ENCODE peak calls at places on chromosome 2, in nine cellular contexts. W is left cardiac atrium; V is ascending aorta; T is MV-4-11; L is NCI-H1105; C is progenitor cell of endocrine pancreas; E is GM12891; M is glutamatergic neuron; N is stimulated activated CD4-positive, alpha-beta T cell treated with anti-CD3 and anti-CD28 coated beads, TNF-alpha, amount 100 ng/mL, for 48 hours. F is an unnamed sample.

GRCh38 chr2:209688388-209688787 is 83.2 kb upstream of the UNC80 start:
- DNase-seq in T (no peak), W (no peak), E (no peak), L (peak; percentile 29), M (no peak), V (no peak), N (no peak), C (no peak), F (no peak)

GRCh38 chr2:105617631-105618350 is 126.9 kb upstream of the NCK2 start:
- DNase-seq in L (no peak), E (no peak), N (no peak), C (no peak), W (no peak), M (no peak), T (no peak), V (no peak), F (no peak)

GRCh38 chr2:75047189-75047812 is 88.9 kb downstream of the POLE4 start:
- DNase-seq in V (no peak), M (no peak), C (no peak), T (no peak), N (no peak), E (no peak), L (no peak), W (no peak), F (no peak)

GRCh38 chr2:5915926-5916325 is 223.7 kb downstream of the SOX11 start:
- DNase-seq in N (no peak), L (peak; percentile 3), W (no peak), E (no peak), C (no peak), M (peak; percentile 71), T (no peak), V (no peak), F (no peak)

GRCh38 chr2:150063950-150064549 is 423.4 kb downstream of the RND3 start:
- DNase-seq in N (no peak), L (no peak), W (no peak), E (no peak), T (no peak), V (no peak), C (no peak), M (no peak), F (no peak)

GRCh38 chr2:238954841-238955521 is 107.1 kb downstream of the TWIST2 start:
- DNase-seq in N (no peak), L (no peak), E (no peak), T (no peak), M (no peak), V (no peak), C (no peak), W (no peak), F (no peak)

GRCh38 chr2:71494523-71495155 is 41.3 kb downstream of the DYSF start:
- DNase-seq in M (no peak), L (no peak), C (no peak), T (no peak), W (no peak), E (no peak), N (no peak), V (no peak), F (no peak)

GRCh38 chr2:58180635-58181034 is 60.5 kb downstream of the FANCL start:
- DNase-seq in T (no peak), E (no peak), W (no peak), V (no peak), N (no peak), M (no peak), L (no peak), C (no peak), F (no peak)

GRCh38 chr2:187338679-187339121 is 109.4 kb downstream of the CALCRL start:
- DNase-seq in C (no peak), W (peak; percentile 16), V (no peak), T (no peak), M (peak; percentile 12), N (no peak), E (no peak), L (no peak), F (no peak)

GRCh38 chr2:234691968-234692955 is 195.4 kb upstream of the ARL4C start:
- DNase-seq in V (no peak), E (no peak), W (no peak), T (no peak), L (peak; percentile 26), M (no peak), N (no peak), C (no peak), F (no peak)

GRCh38 chr2:15615310-15615920 is 23.7 kb downstream of the DDX1 start:
- DNase-seq in E (no peak), L (no peak), T (no peak), V (no peak), W (no peak), M (no peak), C (no peak), N (no peak), F (no peak)

GRCh38 chr2:14633031-14633430 is 514 bp downstream of the LRATD1 start:
- DNase-seq in L (no peak), V (no peak), C (no peak), M (no peak), T (no peak), E (no peak), N (no peak), W (no peak), F (no peak)

GRCh38 chr2:68431316-68431972 is 35.6 kb downstream of the FBXO48 start:
- DNase-seq in V (no peak), N (no peak), L (no peak), T (no peak), M (no peak), C (no peak), W (no peak), E (no peak), F (no peak)

GRCh38 chr2:36965751-36966369 is 476 bp downstream of the STRN start:
- DNase-seq in W (no peak), T (no peak), E (peak; percentile 24), N (no peak), L (peak; percentile 40), V (no peak), C (peak; percentile 58), M (peak; percentile 71), F (peak; percentile 8)

GRCh38 chr2:147469471-147469870 is 375.4 kb upstream of the ACVR2A start:
- DNase-seq in T (no peak), C (no peak), V (no peak), W (no peak), N (no peak), E (no peak), L (no peak), M (no peak), F (no peak)

GRCh38 chr2:241540391-241540765 is 18.2 kb upstream of the BOK start:
- DNase-seq in V (peak; percentile 67), E (no peak), T (no peak), C (no peak), L (no peak), W (no peak), M (no peak), N (no peak), F (no peak)

GRCh38 chr2:209269024-209269423 is 154.8 kb upstream of the MAP2 start:
- DNase-seq in T (no peak), V (no peak), C (no peak), E (no peak), W (no peak), L (no peak), M (no peak), N (no peak), F (no peak)

GRCh38 chr2:47569658-47570398 is 166.9 kb downstream of the MSH2 start:
- DNase-seq in M (peak; percentile 47), C (peak; percentile 33), E (peak; percentile 60), L (no peak), T (no peak), V (no peak), N (no peak), W (no peak), F (no peak)

GRCh38 chr2:212408524-212408923 is 130.1 kb downstream of the ERBB4 start:
- DNase-seq in M (no peak), E (no peak), V (no peak), L (no peak), C (no peak), N (no peak), W (no peak), T (no peak), F (no peak)

GRCh38 chr2:44937688-44938240 is 3.7 kb upstream of the SIX3 start:
- DNase-seq in L (no peak), C (no peak), M (peak; percentile 43), E (no peak), T (no peak), W (no peak), V (no peak), N (no peak), F (no peak)

GRCh38 chr2:231931481-231931915 is 5.3 kb upstream of the NPPC start:
- DNase-seq in V (no peak), M (no peak), E (no peak), N (no peak), L (no peak), C (no peak), T (no peak), W (no peak), F (no peak)

GRCh38 chr2:207394203-207394741 is 135.5 kb upstream of the CREB1 start:
- DNase-seq in V (no peak), C (no peak), W (no peak), L (no peak), N (no peak), E (no peak), M (no peak), T (no peak), F (no peak)

GRCh38 chr2:215684448-215685217 is 248.8 kb upstream of the FN1 start:
- DNase-seq in C (no peak), T (no peak), N (no peak), E (no peak), L (no peak), M (no peak), V (no peak), W (no peak), F (no peak)

GRCh38 chr2:238433941-238434845 is 7.5 kb downstream of the ASB1 start:
- DNase-seq in L (no peak), M (no peak), E (no peak), W (no peak), N (no peak), T (no peak), C (no peak), V (no peak), F (no peak)

GRCh38 chr2:98936133-98936916 is at the start of gene CRACDL:
- DNase-seq in L (peak; percentile 28), M (peak; percentile 58), C (no peak), E (peak; percentile 46), V (no peak), N (peak; percentile 3), T (no peak), W (no peak), F (no peak)

GRCh38 chr2:172859821-172860707 is 124.4 kb downstream of the RAPGEF4 start:
- DNase-seq in V (no peak), C (no peak), N (no peak), W (no peak), L (no peak), M (no peak), E (no peak), T (no peak), F (no peak)

GRCh38 chr2:17646096-17646554 is 105.6 kb downstream of the VSNL1 start:
- DNase-seq in N (peak; percentile 27), L (peak; percentile 20), V (no peak), W (no peak), C (peak; percentile 20), M (no peak), E (peak; percentile 28), T (peak; percentile 79), F (peak; percentile 47)

GRCh38 chr2:74834806-74835755 is 1.2 kb downstream of the HK2 start:
- DNase-seq in T (peak; percentile 53), C (peak; percentile 47), E (peak; percentile 80), N (peak; percentile 62), V (no peak), W (peak; percentile 49), M (peak; percentile 53), L (peak; percentile 44), F (no peak)

GRCh38 chr2:135151615-135152014 is 99.5 kb downstream of the RAB3GAP1 start:
- DNase-seq in W (no peak), M (no peak), C (no peak), L (no peak), N (no peak), V (no peak), E (no peak), T (no peak), F (no peak)

F was measured in DMS79.